ENCODE peak calls at places on chromosomes 1 and 21, in five cellular contexts. J is HepG2, A is HL-60, G is A549, V is K562. U is an unnamed sample.

GRCh38 chr1:215887618-215888017 is 320.5 kb downstream of the KCTD3 start:
- DNase-seq in J (no peak), A (no peak), G (no peak), V (no peak), U (no peak)

GRCh38 chr1:110207831-110208230 is 2.3 kb upstream of the KCNC4 start:
- DNase-seq in J (peak; percentile 31), A (peak; percentile 53), G (peak; percentile 36), V (peak; percentile 78), U (no peak)

GRCh38 chr1:12541274-12542137 is 76.5 kb downstream of the DHRS3 start:
- DNase-seq in J (no peak), A (no peak), G (no peak), V (peak; percentile 84), U (no peak)

GRCh38 chr1:24007079-24007478 is 27.0 kb upstream of the SRSF10 start:
- DNase-seq in J (no peak), A (no peak), G (no peak), V (no peak), U (no peak)

GRCh38 chr1:89989791-89990190 is 5.1 kb upstream of the ZNF326 start:
- DNase-seq in J (peak; percentile 58), A (no peak), G (no peak), V (no peak), U (no peak)

GRCh38 chr1:246447501-246447900 is 59.6 kb downstream of the SMYD3 start:
- DNase-seq in J (no peak), A (no peak), G (no peak), V (no peak), U (no peak)

GRCh38 chr1:101945884-101946283 is 50.8 kb downstream of the OLFM3 start:
- DNase-seq in J (no peak), A (no peak), G (no peak), V (no peak), U (no peak)

GRCh38 chr1:242710847-242711246 is 186.3 kb upstream of the PLD5 start:
- DNase-seq in J (no peak), A (no peak), G (no peak), V (no peak), U (no peak)

GRCh38 chr1:37721565-37721964 is 29.2 kb downstream of the CDCA8 start:
- DNase-seq in J (no peak), A (no peak), G (no peak), V (no peak), U (no peak)

GRCh38 chr1:202241376-202242079 is 47.9 kb downstream of the LGR6 start:
- DNase-seq in J (no peak), A (no peak), G (no peak), V (no peak), U (no peak)

GRCh38 chr1:214244252-214244651 is 36.7 kb upstream of the SMYD2 start:
- DNase-seq in J (no peak), A (no peak), G (no peak), V (no peak), U (no peak)
- TF ChIP-seq REST in J (no peak), A (no peak), G (no peak), V (no peak), U (no peak)

GRCh38 chr1:111786669-111787207 is 31.0 kb downstream of the DDX20 start:
- DNase-seq in J (no peak), A (no peak), G (no peak), V (no peak), U (no peak)
- TF ChIP-seq REST in J (no peak), A (no peak), G (no peak), V (no peak), U (no peak)

DNA sequence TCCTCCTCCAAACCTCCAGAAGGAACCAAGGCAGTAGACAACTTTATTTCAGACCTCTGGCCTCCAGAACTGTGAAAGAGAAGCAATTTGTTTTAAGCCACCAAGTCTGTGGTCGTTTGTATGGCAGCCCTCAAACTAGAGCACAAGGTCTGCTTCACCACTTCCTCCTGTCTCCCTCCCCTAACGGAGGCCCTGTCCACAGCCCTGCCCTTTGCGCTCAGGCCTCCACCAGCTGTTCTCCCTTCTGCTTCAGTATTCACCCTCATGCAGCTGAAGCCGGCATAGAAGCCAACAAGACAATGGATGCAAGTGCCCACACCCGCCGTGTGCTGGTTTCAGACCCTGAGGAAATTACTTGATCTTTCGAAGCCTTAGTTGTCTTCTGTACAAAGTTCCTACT is 364.1 kb downstream of the HHAT start:
- DNase-seq in J (no peak), A (peak; percentile 74), G (no peak), V (no peak), U (no peak)
- TF ChIP-seq REST in J (no peak), A (no peak), G (no peak), V (no peak), U (no peak)

GRCh38 chr21:45056505-45056904 is 17.9 kb upstream of the ADARB1 start:
- DNase-seq in J (no peak), A (no peak), G (no peak), V (no peak), U (no peak)

GRCh38 chr21:45056917-45057560 is 17.3 kb upstream of the ADARB1 start:
- DNase-seq in J (no peak), A (no peak), G (no peak), V (no peak), U (no peak)

GRCh38 chr21:45054927-45055612 is 19.3 kb upstream of the ADARB1 start:
- DNase-seq in J (no peak), A (no peak), G (no peak), V (no peak), U (no peak)

GRCh38 chr21:45054162-45054926 is 20.0 kb upstream of the ADARB1 start:
- DNase-seq in J (no peak), A (no peak), G (no peak), V (no peak), U (no peak)

DNA sequence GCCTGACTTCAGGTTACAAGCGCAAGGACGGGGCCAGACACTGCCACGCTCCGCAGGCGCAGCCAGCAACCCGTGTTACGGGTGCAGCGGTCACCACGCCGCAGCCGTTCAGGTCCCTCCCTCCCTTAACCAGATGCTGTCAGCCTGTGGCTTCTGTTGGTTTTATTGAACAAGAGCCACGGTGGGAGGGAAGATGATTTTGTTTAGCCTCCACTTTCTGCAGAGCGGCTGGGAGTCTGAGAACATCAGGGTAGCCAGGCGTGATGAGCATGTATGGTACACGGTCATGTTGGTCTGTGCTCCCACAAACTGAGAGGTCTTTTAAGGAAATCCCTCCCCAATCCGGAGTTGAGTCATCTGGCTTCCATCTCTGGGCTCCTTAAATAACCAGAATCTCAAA is 18.5 kb upstream of the ADARB1 start:
- DNase-seq in J (no peak), A (no peak), G (no peak), V (no peak), U (no peak)
- TF ChIP-seq REST in J (no peak), A (no peak), G (no peak), V (no peak), U (no peak)

GRCh38 chr1:152048641-152048970 is 11.8 kb upstream of the S100A11 start:
- DNase-seq in J (no peak), A (no peak), G (no peak), V (no peak), U (no peak)

GRCh38 chr1:152053375-152053774 is 16.6 kb upstream of the S100A11 start:
- DNase-seq in J (no peak), A (no peak), G (no peak), V (no peak), U (no peak)

GRCh38 chr1:152049291-152050073 is 12.7 kb upstream of the S100A11 start:
- DNase-seq in J (no peak), A (peak; percentile 49), G (peak; percentile 23), V (no peak), U (no peak)

GRCh38 chr1:152050886-152051764 is 14.3 kb upstream of the S100A11 start:
- DNase-seq in J (no peak), A (no peak), G (peak; percentile 42), V (no peak), U (no peak)

GRCh38 chr1:152052606-152053005 is 15.8 kb upstream of the S100A11 start:
- DNase-seq in J (peak; percentile 64), A (peak; percentile 86), G (peak; percentile 83), V (peak; percentile 81), U (no peak)
- TF ChIP-seq REST in J (no peak), A (no peak), G (no peak), V (no peak), U (no peak)